ENCODE peak calls at places on chromosome 2, in five cellular contexts. H is lower lobe of right lung, U is fibroblast of pulmonary artery, T is retinal pigment epithelial cell, M is omental fat pad. X is an unnamed sample.

GRCh38 chr2:222391866-222392265 is 32.5 kb upstream of the SGPP2 start:
- DNase-seq in T (no peak), M (no peak), H (no peak), U (no peak), X (no peak)

GRCh38 chr2:3519255-3520190 is at the start of gene ADI1:
- DNase-seq in H (peak; percentile 93), U (peak; percentile 82), T (no peak), M (peak; percentile 55), X (peak; percentile 94)

GRCh38 chr2:19104503-19104902 is 253.9 kb downstream of the OSR1 start:
- DNase-seq in H (no peak), U (no peak), T (no peak), M (no peak), X (no peak)

GRCh38 chr2:166900700-166901099 is 12.4 kb downstream of the XIRP2 start:
- DNase-seq in M (no peak), T (no peak), U (peak; percentile 7), H (no peak), X (no peak)

GRCh38 chr2:6826081-6826913 is 39.4 kb downstream of the CMPK2 start:
- DNase-seq in H (no peak), U (peak; percentile 81), M (no peak), T (peak; percentile 27), X (no peak)

GRCh38 chr2:126220336-126220735 is 435.6 kb upstream of the GYPC start:
- DNase-seq in M (no peak), U (peak; percentile 80), T (no peak), H (no peak), X (no peak)

GRCh38 chr2:84424152-84424551 is 34.9 kb downstream of the SUCLG1 start:
- DNase-seq in M (no peak), U (peak; percentile 34), T (no peak), H (no peak), X (no peak)

GRCh38 chr2:59594671-59595222 is 958.7 kb downstream of the BCL11A start:
- DNase-seq in H (no peak), T (no peak), M (no peak), U (no peak), X (no peak)

GRCh38 chr2:127597046-127597983 is 48.6 kb upstream of the GPR17 start:
- DNase-seq in M (no peak), H (no peak), T (no peak), U (no peak), X (peak; percentile 53)

GRCh38 chr2:113202305-113203216 is 28.8 kb downstream of the PSD4 start:
- DNase-seq in T (no peak), U (no peak), M (no peak), H (no peak), X (no peak)

GRCh38 chr2:190837991-190838390 is 42.6 kb upstream of the GLS start:
- DNase-seq in M (no peak), H (no peak), U (peak; percentile 28), T (no peak), X (no peak)

GRCh38 chr2:66446924-66447323 is 12.0 kb downstream of the MEIS1 start:
- DNase-seq in H (no peak), M (no peak), T (no peak), U (no peak), X (no peak)

GRCh38 chr2:218152777-218153176 is 14.0 kb downstream of the CXCR1 start:
- DNase-seq in M (no peak), U (no peak), T (no peak), H (no peak), X (no peak)

GRCh38 chr2:15041429-15041837 is 408.9 kb downstream of the LRATD1 start:
- DNase-seq in H (no peak), U (no peak), T (no peak), M (no peak), X (no peak)

GRCh38 chr2:176733698-176734430 is 464.6 kb downstream of the MTX2 start:
- DNase-seq in M (no peak), H (no peak), T (no peak), U (no peak), X (no peak)

GRCh38 chr2:71353247-71353646 is 21.7 kb downstream of the ZNF638 start:
- DNase-seq in U (no peak), H (no peak), T (no peak), M (no peak), X (no peak)

GRCh38 chr2:196767101-196767500 is 32.4 kb downstream of the GTF3C3 start:
- DNase-seq in U (no peak), H (no peak), T (no peak), M (no peak), X (no peak)

GRCh38 chr2:174516495-174517378 is 29.9 kb upstream of the GPR155 start:
- DNase-seq in U (no peak), T (no peak), H (no peak), M (no peak), X (no peak)

GRCh38 chr2:75570948-75571729 is 10.4 kb upstream of the EVA1A start:
- DNase-seq in H (no peak), U (no peak), M (no peak), T (peak; percentile 99), X (no peak)

GRCh38 chr2:124590001-124590400 is 564.9 kb downstream of the CNTNAP5 start:
- DNase-seq in T (no peak), H (no peak), M (no peak), U (no peak), X (no peak)

GRCh38 chr2:108583903-108584520 is 49.7 kb downstream of the LIMS1 start:
- DNase-seq in T (no peak), U (peak; percentile 91), M (no peak), H (no peak), X (no peak)

GRCh38 chr2:27085670-27086089 is 892 bp upstream of the KHK start:
- DNase-seq in U (peak; percentile 54), T (no peak), H (peak; percentile 88), M (peak; percentile 32), X (no peak)

GRCh38 chr2:102761763-102762162 is at the start of gene TMEM182:
- DNase-seq in M (no peak), U (no peak), T (no peak), H (no peak), X (no peak)

GRCh38 chr2:55056024-55056521 is 5.8 kb upstream of the RTN4 start:
- DNase-seq in U (peak; percentile 56), T (no peak), H (no peak), M (no peak), X (no peak)

GRCh38 chr2:240423788-240424191 is 11.7 kb upstream of the GPC1 start:
- DNase-seq in U (no peak), T (no peak), H (peak; percentile 37), M (no peak), X (peak; percentile 78)

GRCh38 chr2:205546417-205546816 is 135.9 kb upstream of the NRP2 start:
- DNase-seq in U (no peak), H (no peak), T (peak; percentile 60), M (no peak), X (no peak)

GRCh38 chr2:210190345-210190744 is 19.1 kb upstream of the KANSL1L start:
- DNase-seq in U (no peak), H (no peak), M (no peak), T (no peak), X (no peak)

GRCh38 chr2:1889099-1889650 is 144.9 kb upstream of the PXDN start:
- DNase-seq in H (no peak), T (no peak), M (no peak), U (no peak), X (no peak)

GRCh38 chr2:46804794-46805193 is 110.8 kb downstream of the MCFD2 start:
- DNase-seq in U (no peak), H (no peak), M (no peak), T (no peak), X (peak; percentile 8)

GRCh38 chr2:152155209-152155608 is 20.4 kb downstream of the STAM2 start:
- DNase-seq in M (no peak), U (no peak), T (no peak), H (no peak), X (no peak)
- TF ChIP-seq CTCF in M (no peak), U (no peak), T (no peak), H (no peak), X (no peak)

GRCh38 chr2:31886700-31887099 is 124.1 kb downstream of the MEMO1 start:
- DNase-seq in U (peak; percentile 13), H (no peak), T (no peak), M (no peak), X (no peak)
- TF ChIP-seq CTCF in U (peak; percentile 38), H (peak; percentile 17), T (peak; percentile 57), M (no peak), X (peak; percentile 39)

GRCh38 chr2:213164263-213164662 is 12.9 kb upstream of the IKZF2 start:
- DNase-seq in T (no peak), M (no peak), H (no peak), U (no peak), X (no peak)
- TF ChIP-seq CTCF in T (no peak), M (no peak), H (no peak), U (no peak), X (no peak)

GRCh38 chr2:97739020-97739892 is 25.9 kb downstream of the ZAP70 start:
- DNase-seq in M (no peak), H (no peak), U (no peak), T (no peak), X (no peak)

GRCh38 chr2:97739893-97740245 is 26.5 kb downstream of the ZAP70 start:
- DNase-seq in M (no peak), U (no peak), H (no peak), T (no peak), X (no peak)

GRCh38 chr2:97741251-97741650 is 27.9 kb downstream of the ZAP70 start:
- DNase-seq in M (no peak), H (no peak), T (no peak), U (no peak), X (no peak)

GRCh38 chr2:97741686-97742085 is 28.3 kb downstream of the ZAP70 start:
- DNase-seq in H (no peak), T (no peak), U (no peak), M (no peak), X (no peak)

GRCh38 chr2:97740590-97741182 is 27.3 kb downstream of the ZAP70 start:
- DNase-seq in T (no peak), H (no peak), U (peak; percentile 45), M (no peak), X (no peak)
- TF ChIP-seq CTCF in T (peak; percentile 86), H (peak; percentile 72), U (peak; percentile 73), M (no peak), X (peak; percentile 59)

GRCh38 chr2:25309402-25309801 is 32.3 kb downstream of the DNMT3A start:
- DNase-seq in T (no peak), M (no peak), H (no peak), U (peak; percentile 65), X (no peak)
- TF ChIP-seq CTCF in T (peak; percentile 61), M (no peak), H (peak; percentile 46), U (peak; percentile 50), X (peak; percentile 54)

GRCh38 chr2:35168351-35168750 is 1187.2 kb upstream of the CRIM1 start:
- DNase-seq in H (no peak), U (no peak), T (no peak), M (no peak), X (no peak)
- TF ChIP-seq CTCF in H (no peak), U (no peak), T (peak; percentile 35), M (no peak), X (peak; percentile 61)